ENCODE peak calls at places on chromosomes 4 and X, in four cellular contexts. One of them, this sample, is unnamed.

GRCh38 chr4:147378780-147379179 is 102.1 kb upstream of the EDNRA start:
- DNase-seq in pancreas: no peak
- DNase-seq in ovary: no peak
- DNase-seq in brain microvascular endothelial cell: no peak
- DNase-seq in this sample: no peak

GRCh38 chr4:158858410-158859189 is 89.8 kb downstream of the FNIP2 start:
- DNase-seq in brain microvascular endothelial cell: peak
- DNase-seq in ovary: no peak
- DNase-seq in pancreas: no peak
- DNase-seq in this sample: no peak

GRCh38 chrX:75365243-75365975 is 91.5 kb downstream of the UPRT start:
- DNase-seq in brain microvascular endothelial cell: no peak
- DNase-seq in ovary: no peak
- DNase-seq in pancreas: no peak
- DNase-seq in this sample: no peak

GRCh38 chr4:22460266-22460665 is 55.6 kb downstream of the ADGRA3 start:
- DNase-seq in brain microvascular endothelial cell: no peak
- DNase-seq in ovary: no peak
- DNase-seq in pancreas: no peak
- DNase-seq in this sample: no peak

GRCh38 chrX:2642791-2643190 is 48.3 kb upstream of the CD99 start:
- DNase-seq in brain microvascular endothelial cell: peak
- DNase-seq in ovary: no peak
- DNase-seq in pancreas: no peak
- DNase-seq in this sample: no peak

GRCh38 chrX:129653985-129654651 is 638 bp downstream of the APLN start:
- DNase-seq in brain microvascular endothelial cell: no peak
- DNase-seq in pancreas: no peak
- DNase-seq in ovary: peak
- DNase-seq in this sample: peak

GRCh38 chr4:5191831-5192230 is 140.6 kb downstream of the STK32B start:
- DNase-seq in pancreas: no peak
- DNase-seq in brain microvascular endothelial cell: no peak
- DNase-seq in ovary: no peak
- DNase-seq in this sample: no peak

GRCh38 chr4:178311992-178312391 is 869.8 kb upstream of the AGA start:
- DNase-seq in ovary: no peak
- DNase-seq in pancreas: no peak
- DNase-seq in brain microvascular endothelial cell: no peak
- DNase-seq in this sample: no peak

GRCh38 chr4:180058731-180059215 is 2184.4 kb upstream of the TENM3 start:
- DNase-seq in brain microvascular endothelial cell: no peak
- DNase-seq in pancreas: peak
- DNase-seq in ovary: no peak
- DNase-seq in this sample: peak

GRCh38 chr4:72701987-72702819 is 133.2 kb upstream of the ADAMTS3 start:
- DNase-seq in pancreas: peak
- DNase-seq in ovary: no peak
- DNase-seq in brain microvascular endothelial cell: peak
- DNase-seq in this sample: peak

GRCh38 chr4:94757192-94758140 is at the start of gene BMPR1B:
- DNase-seq in ovary: peak
- DNase-seq in pancreas: no peak
- DNase-seq in brain microvascular endothelial cell: peak
- DNase-seq in this sample: peak

GRCh38 chr4:85738721-85739120 is 263.8 kb downstream of the ARHGAP24 start:
- DNase-seq in ovary: no peak
- DNase-seq in brain microvascular endothelial cell: no peak
- DNase-seq in pancreas: no peak
- DNase-seq in this sample: no peak

GRCh38 chr4:166972071-166972470 is 262.2 kb downstream of the SPOCK3 start:
- DNase-seq in ovary: no peak
- DNase-seq in pancreas: no peak
- DNase-seq in brain microvascular endothelial cell: peak
- DNase-seq in this sample: no peak

GRCh38 chr4:23476514-23477090 is 413.2 kb downstream of the PPARGC1A start:
- DNase-seq in pancreas: no peak
- DNase-seq in ovary: no peak
- DNase-seq in brain microvascular endothelial cell: no peak
- DNase-seq in this sample: no peak

GRCh38 chr4:25065451-25065850 is 34.7 kb upstream of the LGI2 start:
- DNase-seq in ovary: no peak
- DNase-seq in brain microvascular endothelial cell: no peak
- DNase-seq in pancreas: no peak
- DNase-seq in this sample: no peak

GRCh38 chrX:42530027-42530426 is 247.9 kb downstream of the PPP1R2C start:
- DNase-seq in ovary: no peak
- DNase-seq in brain microvascular endothelial cell: peak
- DNase-seq in pancreas: no peak
- DNase-seq in this sample: no peak

DNA sequence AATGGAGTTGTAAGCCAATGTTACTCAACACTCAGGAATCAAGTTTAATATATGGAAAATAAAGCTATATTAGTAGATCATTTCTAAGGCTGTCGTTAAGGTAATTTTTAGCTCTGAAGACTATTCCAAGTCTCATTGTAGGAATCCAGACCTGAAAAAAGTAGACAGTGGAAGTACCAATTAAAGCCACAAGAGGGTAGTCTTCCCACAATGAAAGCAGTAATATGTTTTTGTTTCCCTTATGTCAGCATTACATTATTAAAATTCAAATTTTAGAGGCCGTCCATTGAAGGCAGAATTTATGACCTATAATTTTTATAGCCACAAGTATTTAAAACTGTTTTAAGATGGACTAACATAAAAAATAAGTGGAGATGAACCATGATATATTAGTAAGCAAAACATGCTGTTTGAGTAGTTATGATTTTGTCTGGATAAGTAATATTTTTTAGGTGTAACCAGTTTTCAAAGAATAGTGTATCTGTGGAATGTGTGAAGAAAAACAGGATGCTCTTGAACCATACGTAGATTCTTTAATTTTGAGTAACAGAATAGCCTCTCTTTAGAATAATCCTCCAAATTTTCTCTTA is 372.6 kb upstream of the TECRL start:
- DNase-seq in ovary: no peak
- DNase-seq in brain microvascular endothelial cell: peak
- DNase-seq in pancreas: no peak
- DNase-seq in this sample: no peak
- TF ChIP-seq CTCF in ovary: no peak
- TF ChIP-seq CTCF in brain microvascular endothelial cell: peak
- TF ChIP-seq CTCF in pancreas: peak
- TF ChIP-seq CTCF in this sample: peak

DNA sequence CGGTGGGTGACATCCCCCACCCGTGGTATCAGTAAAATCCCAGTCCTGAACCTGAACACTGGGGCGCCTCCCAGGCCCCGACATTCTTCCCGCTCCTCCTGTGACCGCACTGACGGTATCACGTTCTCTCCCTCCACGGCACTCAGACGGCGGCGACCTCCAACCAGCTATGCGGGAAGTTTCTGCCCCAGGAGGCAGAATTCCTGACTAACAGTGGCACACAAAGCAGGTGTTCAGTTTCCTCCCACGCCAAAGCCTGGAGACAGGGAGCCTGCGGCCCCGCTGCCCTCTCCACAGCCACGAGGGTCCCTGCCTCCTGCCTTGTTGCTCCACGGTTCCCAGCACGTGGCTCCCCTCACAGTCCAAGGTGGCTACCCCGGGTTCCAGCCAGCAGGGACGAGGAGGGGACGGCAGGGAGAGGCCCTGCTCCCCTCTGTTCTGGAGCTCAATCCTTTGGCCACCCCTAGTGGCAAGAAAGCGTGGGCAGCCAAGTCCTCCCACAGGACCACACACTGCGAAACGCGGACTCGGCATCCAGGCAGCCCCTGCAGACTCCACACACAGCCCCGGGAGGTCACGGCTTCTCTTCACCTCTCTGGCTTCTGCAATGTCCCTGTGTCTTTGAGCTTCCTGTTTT is 15.2 kb downstream of the CTBP1 start:
- DNase-seq in brain microvascular endothelial cell: no peak
- DNase-seq in ovary: peak
- DNase-seq in pancreas: no peak
- DNase-seq in this sample: no peak
- TF ChIP-seq CTCF in brain microvascular endothelial cell: peak
- TF ChIP-seq CTCF in ovary: no peak
- TF ChIP-seq CTCF in pancreas: no peak
- TF ChIP-seq CTCF in this sample: peak

GRCh38 chr4:134936014-134936413 is 734.4 kb upstream of the PABPC4L start:
- DNase-seq in brain microvascular endothelial cell: no peak
- DNase-seq in pancreas: no peak
- DNase-seq in ovary: no peak
- DNase-seq in this sample: no peak

GRCh38 chr4:134934036-134934806 is 732.6 kb upstream of the PABPC4L start:
- DNase-seq in pancreas: no peak
- DNase-seq in ovary: no peak
- DNase-seq in brain microvascular endothelial cell: no peak
- DNase-seq in this sample: no peak

DNA sequence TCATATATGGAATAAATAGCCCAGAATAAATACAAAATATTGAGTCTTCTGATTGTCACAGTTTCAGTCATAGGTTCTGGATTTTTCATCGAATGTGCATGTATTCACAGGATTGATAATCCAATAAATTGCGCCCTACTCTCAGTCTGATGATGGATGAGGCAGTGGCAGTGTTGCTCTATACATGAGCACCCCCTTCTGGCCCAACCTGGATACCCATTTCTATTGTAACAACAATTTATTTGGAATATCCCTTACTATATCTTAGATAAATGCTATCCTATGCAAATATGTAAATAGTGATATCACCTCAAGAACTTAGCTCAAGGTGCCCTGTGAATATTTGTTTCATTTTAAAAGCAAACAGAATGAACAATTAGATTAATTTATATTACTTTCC is 733.7 kb upstream of the PABPC4L start:
- DNase-seq in ovary: no peak
- DNase-seq in brain microvascular endothelial cell: peak
- DNase-seq in pancreas: no peak
- DNase-seq in this sample: peak
- TF ChIP-seq CTCF in ovary: no peak
- TF ChIP-seq CTCF in brain microvascular endothelial cell: peak
- TF ChIP-seq CTCF in pancreas: no peak
- TF ChIP-seq CTCF in this sample: peak

DNA sequence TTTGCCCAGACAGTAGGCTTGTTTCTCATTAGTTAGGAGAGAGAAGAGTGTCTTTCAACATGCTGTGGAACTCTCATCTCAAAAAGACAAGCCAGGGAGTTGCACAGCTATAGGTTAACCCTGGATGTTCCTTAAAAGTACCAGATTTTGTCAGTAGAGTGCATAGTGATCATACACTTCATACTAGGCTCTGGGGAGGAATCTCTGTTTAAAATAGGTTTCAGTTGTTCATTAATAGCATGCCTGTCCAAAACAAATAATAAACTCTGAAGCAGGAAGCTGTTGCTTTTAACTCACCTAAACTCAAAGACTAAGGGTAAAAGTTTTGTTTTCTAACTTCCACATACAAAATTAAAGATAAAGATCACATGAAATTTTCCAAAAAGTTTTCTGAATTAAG is 1948.4 kb downstream of the C4orf33 start:
- DNase-seq in brain microvascular endothelial cell: no peak
- DNase-seq in ovary: no peak
- DNase-seq in pancreas: no peak
- DNase-seq in this sample: no peak
- TF ChIP-seq CTCF in brain microvascular endothelial cell: no peak
- TF ChIP-seq CTCF in ovary: no peak
- TF ChIP-seq CTCF in pancreas: no peak
- TF ChIP-seq CTCF in this sample: no peak

DNA sequence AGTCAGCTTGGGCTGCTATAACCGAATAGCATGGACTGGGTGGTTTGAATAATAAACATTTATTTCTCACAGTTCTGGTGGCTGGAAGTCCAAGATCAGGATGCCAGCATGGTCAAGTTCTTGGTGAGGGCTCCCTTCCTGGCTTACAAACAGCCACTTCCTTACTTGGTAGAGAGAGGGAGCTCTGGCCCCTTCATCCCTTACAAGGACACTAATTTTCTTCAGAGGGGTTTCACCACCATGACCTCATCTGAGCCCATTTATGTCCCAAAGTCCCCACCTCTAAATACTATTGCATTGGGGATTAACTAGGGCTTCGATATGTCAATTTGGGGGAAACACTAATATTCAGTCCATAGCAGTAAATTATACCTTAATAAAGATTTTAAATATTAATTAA is 61.8 kb downstream of the CLNK start:
- DNase-seq in pancreas: no peak
- DNase-seq in ovary: no peak
- DNase-seq in brain microvascular endothelial cell: no peak
- DNase-seq in this sample: no peak
- TF ChIP-seq CTCF in pancreas: no peak
- TF ChIP-seq CTCF in ovary: no peak
- TF ChIP-seq CTCF in brain microvascular endothelial cell: peak
- TF ChIP-seq CTCF in this sample: peak

DNA sequence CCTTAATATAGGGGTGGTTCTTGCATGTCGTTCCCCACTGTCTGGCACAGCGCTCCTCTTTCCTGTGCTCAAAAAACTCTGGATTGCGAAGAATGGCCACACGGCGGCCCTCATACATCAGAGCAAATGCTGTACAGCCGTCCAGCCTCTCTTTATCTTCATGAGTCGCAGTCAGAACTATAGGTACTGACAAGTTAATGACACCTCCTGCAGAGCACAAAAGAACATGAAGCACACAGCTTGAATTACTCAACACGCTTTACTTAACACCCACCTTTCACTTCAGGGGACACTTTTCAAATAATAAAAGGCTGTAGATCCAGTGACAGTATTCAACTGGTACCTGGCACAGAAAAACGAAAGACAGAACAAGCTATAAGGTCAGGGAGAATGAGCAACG is 65.3 kb downstream of the PAPSS1 start:
- DNase-seq in brain microvascular endothelial cell: no peak
- DNase-seq in pancreas: no peak
- DNase-seq in ovary: no peak
- DNase-seq in this sample: peak
- TF ChIP-seq CTCF in brain microvascular endothelial cell: peak
- TF ChIP-seq CTCF in pancreas: no peak
- TF ChIP-seq CTCF in ovary: no peak
- TF ChIP-seq CTCF in this sample: peak

GRCh38 chr4:99943904-99944437 is 2.4 kb downstream of the DNAJB14 start:
- DNase-seq in brain microvascular endothelial cell: no peak
- DNase-seq in ovary: no peak
- DNase-seq in pancreas: no peak
- DNase-seq in this sample: no peak
- TF ChIP-seq CTCF in brain microvascular endothelial cell: no peak
- TF ChIP-seq CTCF in ovary: no peak
- TF ChIP-seq CTCF in pancreas: no peak
- TF ChIP-seq CTCF in this sample: no peak

GRCh38 chrX:117996918-117997480 is 119.6 kb downstream of the KLHL13 start:
- DNase-seq in brain microvascular endothelial cell: no peak
- DNase-seq in pancreas: no peak
- DNase-seq in ovary: no peak
- DNase-seq in this sample: no peak
- TF ChIP-seq CTCF in brain microvascular endothelial cell: peak
- TF ChIP-seq CTCF in pancreas: no peak
- TF ChIP-seq CTCF in ovary: no peak
- TF ChIP-seq CTCF in this sample: peak